ENCODE peak calls at places on chromosomes 7 and 10, in ten cellular contexts. E, D, Y, T, H, K, P, I, L and N are unnamed samples.

GRCh38 chr10:88346151-88346977 is 236.8 kb downstream of the RNLS start:
- DNase-seq in E (no peak), D (no peak), Y (no peak), T (no peak), H (no peak), K (no peak), P (no peak), I (no peak), L (no peak), N (no peak)

GRCh38 chr10:112223725-112224124 is 40.2 kb upstream of the GPAM start:
- DNase-seq in E (no peak), D (peak; percentile 9), Y (peak; percentile 51), T (no peak), H (no peak), K (no peak), P (no peak), I (no peak), L (no peak), N (no peak)

GRCh38 chr7:1671876-1672451 is 1.9 kb downstream of the ELFN1 start:
- DNase-seq in E (no peak), D (no peak), Y (no peak), T (peak; percentile 63), H (no peak), K (peak; percentile 48), P (no peak), I (no peak), L (no peak), N (no peak)

GRCh38 chr7:117088623-117089199 is 135.4 kb downstream of the ST7 start:
- DNase-seq in E (no peak), D (peak; percentile 8), Y (no peak), T (no peak), H (no peak), K (no peak), P (no peak), I (no peak), L (no peak), N (no peak)

GRCh38 chr10:88472540-88472939 is 110.6 kb downstream of the RNLS start:
- DNase-seq in E (no peak), D (no peak), Y (no peak), T (no peak), H (no peak), K (no peak), P (no peak), I (no peak), L (peak; percentile 19), N (no peak)

GRCh38 chr10:119206603-119207366 is 586 bp upstream of the GRK5 start:
- DNase-seq in E (peak; percentile 70), D (peak; percentile 75), Y (peak; percentile 67), T (peak; percentile 88), H (peak; percentile 13), K (peak; percentile 91), P (peak; percentile 87), I (no peak), L (peak; percentile 59), N (no peak)

GRCh38 chr7:19410096-19410495 is 264.9 kb upstream of the FERD3L start:
- DNase-seq in E (no peak), D (no peak), Y (peak; percentile 36), T (no peak), H (no peak), K (no peak), P (no peak), I (no peak), L (peak; percentile 50), N (no peak)

GRCh38 chr10:103709341-103709920 is 145.9 kb downstream of the SH3PXD2A start:
- DNase-seq in E (no peak), D (no peak), Y (peak; percentile 47), T (peak; percentile 19), H (no peak), K (no peak), P (no peak), I (peak; percentile 63), L (peak; percentile 66), N (no peak)

GRCh38 chr10:69338133-69338456 is 59.8 kb downstream of the HK1 start:
- DNase-seq in E (no peak), D (no peak), Y (no peak), T (no peak), H (no peak), K (no peak), P (no peak), I (no peak), L (no peak), N (no peak)

GRCh38 chr10:23404461-23404980 is 34.4 kb upstream of the OTUD1 start:
- DNase-seq in E (no peak), D (no peak), Y (no peak), T (no peak), H (no peak), K (no peak), P (no peak), I (no peak), L (peak; percentile 28), N (no peak)

GRCh38 chr7:63043657-63044543 is 954.7 kb upstream of the ZNF722 start:
- DNase-seq in E (no peak), D (no peak), Y (no peak), T (no peak), H (no peak), K (no peak), P (no peak), I (no peak), L (no peak), N (no peak)

GRCh38 chr7:135712182-135712782 is 15.7 kb downstream of the SLC13A4 start:
- DNase-seq in E (no peak), D (no peak), Y (no peak), T (no peak), H (no peak), K (no peak), P (no peak), I (no peak), L (no peak), N (no peak)

GRCh38 chr7:36308031-36308430 is 81.6 kb upstream of the ANLN start:
- DNase-seq in E (no peak), D (no peak), Y (no peak), T (no peak), H (no peak), K (no peak), P (no peak), I (no peak), L (no peak), N (no peak)

GRCh38 chr10:121085386-121085785 is 234.2 kb downstream of the WDR11 start:
- DNase-seq in E (no peak), D (no peak), Y (no peak), T (no peak), H (no peak), K (no peak), P (no peak), I (no peak), L (no peak), N (no peak)

GRCh38 chr7:79245623-79246249 is 207.7 kb downstream of the MAGI2 start:
- DNase-seq in E (no peak), D (peak; percentile 14), Y (peak; percentile 8), T (no peak), H (no peak), K (no peak), P (no peak), I (no peak), L (no peak), N (no peak)
- TF ChIP-seq CTCF in E (no peak), D (no peak), Y (peak; percentile 13), T (no peak), H (no peak), K (no peak), P (no peak), I (no peak), L (no peak), N (no peak)

DNA sequence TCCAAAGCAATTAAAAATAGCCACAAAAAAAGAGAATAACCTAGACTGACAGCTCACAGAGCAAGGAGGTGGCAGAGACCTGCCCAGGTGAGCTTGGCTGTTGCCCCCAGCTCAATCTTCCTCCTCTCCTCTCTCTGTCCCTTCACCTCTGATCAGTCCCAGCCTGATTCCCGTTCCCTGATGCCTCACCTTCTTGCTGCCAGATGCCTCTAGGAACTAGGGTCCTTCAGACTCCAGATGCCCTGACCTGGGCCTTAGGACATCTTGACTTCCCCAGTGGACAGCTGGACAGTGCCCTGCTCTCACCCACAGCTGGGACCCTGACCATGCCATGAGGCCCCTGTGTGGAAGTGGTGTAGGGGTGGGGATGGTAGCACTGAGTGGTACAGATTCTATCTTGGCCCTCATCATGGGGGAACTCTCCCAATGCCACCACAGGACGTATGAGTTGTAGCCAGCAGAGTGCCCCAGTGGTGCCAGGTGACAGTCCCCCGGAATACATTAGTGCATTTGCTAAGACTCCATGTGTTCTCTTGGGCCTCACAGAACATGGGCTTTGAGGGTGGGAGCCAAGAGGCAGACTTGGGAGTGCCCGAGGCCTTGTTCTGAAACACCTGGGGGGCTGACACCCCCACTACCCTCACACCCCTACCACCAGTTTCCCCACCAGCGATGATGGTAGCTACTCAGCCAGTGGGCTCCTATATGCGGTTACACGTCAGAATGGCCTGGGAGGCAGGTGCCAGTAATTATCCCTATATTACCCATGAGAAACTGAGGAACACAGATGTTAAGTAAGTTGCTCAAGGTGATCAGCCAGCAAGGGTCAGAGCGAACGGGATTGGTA is 2.0 kb downstream of the DEPP1 start:
- DNase-seq in E (no peak), D (no peak), Y (peak; percentile 49), T (no peak), H (no peak), K (peak; percentile 71), P (no peak), I (no peak), L (no peak), N (no peak)
- H3K4me3 ChIP-seq in E (peak overlapping the region; percentile 30), D (no peak overlapping the region), Y (peak overlapping the region; percentile 64), T (peak overlapping the region; percentile 73), H (peak overlapping the region; percentile 74), K (peak overlapping the region; percentile 54), P (no peak overlapping the region), I (no peak overlapping the region), L (peak overlapping the region; percentile 55), N (no peak overlapping the region)

GRCh38 chr7:100158229-100159098 is at the start of gene TRAPPC14:
- DNase-seq in E (peak; percentile 95), D (peak; percentile 98), Y (peak; percentile 82), T (peak; percentile 96), H (peak; percentile 44), K (peak; percentile 94), P (peak; percentile 88), I (no peak), L (peak; percentile 70), N (peak; percentile 53)
- TF ChIP-seq CTCF in E (no peak), D (no peak), Y (no peak), T (no peak), H (no peak), K (no peak), P (no peak), I (no peak), L (no peak), N (no peak)

GRCh38 chr7:41995632-41996271 is 241.3 kb downstream of the GLI3 start:
- DNase-seq in E (no peak), D (no peak), Y (no peak), T (no peak), H (no peak), K (no peak), P (no peak), I (no peak), L (no peak), N (no peak)

GRCh38 chr7:41994746-41995110 is 242.3 kb downstream of the GLI3 start:
- DNase-seq in E (no peak), D (no peak), Y (no peak), T (no peak), H (no peak), K (no peak), P (no peak), I (no peak), L (no peak), N (no peak)

GRCh38 chr7:41998041-41998440 is 239.0 kb downstream of the GLI3 start:
- DNase-seq in E (no peak), D (no peak), Y (no peak), T (no peak), H (no peak), K (no peak), P (no peak), I (no peak), L (no peak), N (no peak)

GRCh38 chr7:41996381-41997035 is 240.5 kb downstream of the GLI3 start:
- DNase-seq in E (no peak), D (no peak), Y (peak; percentile 82), T (no peak), H (no peak), K (no peak), P (no peak), I (no peak), L (peak; percentile 86), N (no peak)

GRCh38 chr7:41997151-41997550 is 239.9 kb downstream of the GLI3 start:
- DNase-seq in E (no peak), D (no peak), Y (no peak), T (no peak), H (no peak), K (no peak), P (no peak), I (no peak), L (no peak), N (no peak)
- H3K4me3 ChIP-seq in E (no peak overlapping the region), D (no peak overlapping the region), Y (no peak overlapping the region), T (no peak overlapping the region), H (no peak overlapping the region), K (no peak overlapping the region), P (no peak overlapping the region), I (no peak overlapping the region), L (no peak overlapping the region), N (no peak overlapping the region)